ENCODE peak calls at places on chromosomes 3 and 15, in four cellular contexts. Y is H1, P is K562, T is HepG2. W is an unnamed sample.

GRCh38 chr3:53709856-53710674 is 136.2 kb downstream of the CHDH start:
- DNase-seq in T (peak; percentile 50), Y (peak; percentile 89), P (peak; percentile 64), W (no peak)

GRCh38 chr3:72997421-72997961 is 880 bp downstream of the PPP4R2 start:
- DNase-seq in P (no peak), T (peak; percentile 70), Y (no peak), W (no peak)

GRCh38 chr15:34865531-34865930 is 70.2 kb upstream of the ACTC1 start:
- DNase-seq in T (no peak), P (no peak), Y (no peak), W (no peak)

GRCh38 chr15:75920079-75920478 is 16.4 kb downstream of the FBXO22 start:
- DNase-seq in Y (no peak), T (peak; percentile 13), P (no peak), W (no peak)

GRCh38 chr3:170787464-170787863 is 82.5 kb downstream of the RPL22L1 start:
- DNase-seq in P (no peak), Y (no peak), T (no peak), W (no peak)

GRCh38 chr3:13120246-13120927 is 47.2 kb upstream of the IQSEC1 start:
- DNase-seq in T (no peak), P (no peak), Y (no peak), W (no peak)

GRCh38 chr3:149009732-149010131 is 18.4 kb downstream of the GYG1 start:
- DNase-seq in Y (no peak), T (no peak), P (no peak), W (no peak)

GRCh38 chr15:33932734-33933133 is 35.6 kb upstream of the CHRM5 start:
- DNase-seq in Y (no peak), T (no peak), P (no peak), W (no peak)

GRCh38 chr3:52678265-52678927 is 7.3 kb downstream of the PBRM1 start:
- DNase-seq in Y (no peak), P (no peak), T (no peak), W (no peak)

GRCh38 chr3:150292891-150293290 is 115.2 kb upstream of the TSC22D2 start:
- DNase-seq in P (no peak), T (no peak), Y (no peak), W (no peak)

GRCh38 chr15:52078876-52079700 is 33.5 kb downstream of the BCL2L10 start:
- DNase-seq in Y (peak; percentile 96), P (peak; percentile 70), T (peak; percentile 59), W (no peak)

GRCh38 chr15:61857169-61857829 is 202.9 kb downstream of the VPS13C start:
- DNase-seq in P (no peak), Y (no peak), T (no peak), W (no peak)

GRCh38 chr3:125107384-125107783 is 51.6 kb upstream of the HEG1 start:
- DNase-seq in Y (no peak), T (no peak), P (no peak), W (no peak)

GRCh38 chr15:90044916-90045371 is 43.8 kb downstream of the ZNF710 start:
- DNase-seq in T (no peak), P (no peak), Y (no peak), W (no peak)

GRCh38 chr3:126758019-126758418 is 54.0 kb downstream of the CHCHD6 start:
- DNase-seq in T (no peak), P (no peak), Y (no peak), W (no peak)

GRCh38 chr3:152538518-152538917 is 269.8 kb downstream of the MBNL1 start:
- DNase-seq in P (no peak), Y (no peak), T (no peak), W (no peak)

GRCh38 chr3:12944849-12945248 is 103.5 kb upstream of the RPL32 start:
- DNase-seq in P (no peak), T (no peak), Y (no peak), W (no peak)

GRCh38 chr3:46670891-46671427 is 22.5 kb downstream of the ALS2CL start:
- DNase-seq in P (no peak), T (no peak), Y (peak; percentile 41), W (no peak)

GRCh38 chr3:46668591-46668990 is 24.9 kb downstream of the ALS2CL start:
- DNase-seq in T (no peak), P (no peak), Y (no peak), W (no peak)

GRCh38 chr3:46670000-46670890 is 23.2 kb downstream of the ALS2CL start:
- DNase-seq in T (no peak), Y (peak; percentile 35), P (no peak), W (no peak)

GRCh38 chr3:46668116-46668515 is 25.4 kb downstream of the ALS2CL start:
- DNase-seq in T (no peak), P (no peak), Y (no peak), W (no peak)

DNA sequence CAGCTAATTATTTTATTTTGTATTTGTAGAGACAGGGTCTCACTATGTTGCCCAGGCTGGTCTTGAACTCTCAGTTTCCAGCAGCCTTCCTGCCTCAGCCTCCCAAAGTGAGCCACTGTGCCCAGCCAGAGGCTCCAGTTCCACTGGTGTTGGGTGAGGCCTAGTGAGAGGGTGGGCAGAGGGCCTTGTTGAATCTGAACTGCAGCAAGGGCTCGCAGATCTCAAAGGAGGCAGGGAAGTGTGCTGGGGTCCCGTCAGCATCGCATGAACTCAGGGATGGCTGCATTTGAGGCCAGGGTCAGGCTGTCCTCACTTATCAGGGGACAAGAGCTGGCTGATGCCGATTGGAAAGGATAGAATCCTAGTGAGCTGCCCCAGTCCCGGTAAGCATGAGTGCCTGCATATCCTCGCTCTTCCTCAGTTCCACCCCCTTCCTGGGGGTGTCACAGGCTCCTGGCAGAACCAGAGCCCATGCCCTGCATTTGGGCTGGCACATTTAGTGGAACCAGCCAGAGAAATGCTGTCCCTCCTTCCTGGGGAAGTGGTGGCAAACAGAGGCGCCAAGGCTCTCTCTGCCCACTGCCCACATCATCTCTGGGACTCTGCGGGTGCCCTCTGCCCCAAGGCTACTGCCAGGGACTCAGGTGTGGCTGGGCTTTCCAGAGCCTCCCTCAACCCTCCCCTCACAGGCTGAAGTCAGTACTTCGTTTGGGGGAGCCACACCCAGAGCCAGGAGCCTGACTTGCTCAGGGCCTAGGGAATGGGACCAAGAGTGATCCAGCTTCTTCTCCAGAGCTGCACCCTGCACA is 24.1 kb downstream of the ALS2CL start:
- DNase-seq in T (no peak), P (no peak), Y (peak; percentile 40), W (no peak)
- TF ChIP-seq KDM1A in T (no peak), P (no peak), Y (no peak), W (no peak)

GRCh38 chr15:45763170-45763869 is 128.5 kb downstream of the SQOR start:
- DNase-seq in Y (no peak), T (no peak), P (no peak), W (no peak)
- TF ChIP-seq EZH2 in Y (no peak), T (no peak), P (no peak), W (no peak)

GRCh38 chr15:38699633-38700230 is 135.1 kb upstream of the RASGRP1 start:
- DNase-seq in Y (peak; percentile 63), P (peak; percentile 74), T (peak; percentile 44), W (no peak)

GRCh38 chr15:38701134-38701533 is 136.5 kb upstream of the RASGRP1 start:
- DNase-seq in T (no peak), Y (no peak), P (no peak), W (no peak)

GRCh38 chr15:38705421-38706219 is 141.0 kb upstream of the RASGRP1 start:
- DNase-seq in P (no peak), Y (no peak), T (no peak), W (no peak)

GRCh38 chr15:38698215-38698614 is 133.6 kb upstream of the RASGRP1 start:
- DNase-seq in T (no peak), P (no peak), Y (no peak), W (no peak)

DNA sequence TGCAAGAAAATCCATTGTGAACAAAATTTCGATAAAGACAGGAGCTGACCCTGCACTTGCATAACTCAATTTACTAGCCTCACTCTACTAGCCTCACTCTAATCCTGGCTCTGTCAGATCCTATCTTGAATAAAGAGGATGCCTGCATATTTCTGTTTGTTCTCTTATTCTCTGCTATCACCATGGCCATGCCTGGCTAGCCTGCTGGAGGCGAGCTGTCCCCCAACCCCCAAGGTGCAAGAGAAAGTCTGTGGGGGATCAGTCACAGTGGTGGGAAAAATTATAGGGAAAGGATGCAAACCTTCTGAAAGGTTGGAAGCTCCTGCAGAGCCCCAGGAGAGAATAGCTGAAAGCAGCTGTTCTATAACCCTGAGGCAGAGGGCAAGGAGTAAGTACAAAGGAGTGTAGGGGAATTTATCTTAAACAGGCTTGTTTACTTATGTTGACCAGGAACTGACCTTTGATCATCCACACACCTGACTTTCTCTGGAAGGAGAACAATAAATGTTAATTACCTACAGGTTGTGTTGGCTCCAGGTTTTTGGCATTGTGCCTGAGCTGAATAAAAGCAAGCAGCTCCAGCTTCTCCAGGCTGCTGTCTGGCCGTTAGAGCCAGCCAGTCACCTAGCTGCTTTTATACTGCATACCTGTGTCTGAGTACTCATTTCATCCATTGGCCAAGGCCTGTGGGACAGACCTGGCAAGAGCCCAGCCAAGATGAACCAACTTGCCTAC is 137.7 kb upstream of the RASGRP1 start:
- DNase-seq in T (peak; percentile 44), P (no peak), Y (no peak), W (no peak)
- TF ChIP-seq SP1 in T (no peak), P (no peak), Y (peak; percentile 20), W (no peak)

GRCh38 chr3:46948830-46949671 is 27.5 kb downstream of the CCDC12 start:
- DNase-seq in T (peak; percentile 72), Y (no peak), P (no peak), W (no peak)
- TF ChIP-seq KDM1A in T (no peak), Y (no peak), P (peak; percentile 85), W (no peak)

GRCh38 chr3:71784914-71785593 is at the start of gene PROK2:
- DNase-seq in T (no peak), Y (peak; percentile 70), P (no peak), W (no peak)

GRCh38 chr3:71787851-71788405 is 3.0 kb upstream of the PROK2 start:
- DNase-seq in T (no peak), P (no peak), Y (no peak), W (no peak)

GRCh38 chr3:71784201-71784913 is 591 bp downstream of the PROK2 start:
- DNase-seq in P (no peak), T (no peak), Y (no peak), W (no peak)

GRCh38 chr3:71786551-71786950 is 1.6 kb upstream of the PROK2 start:
- DNase-seq in Y (no peak), P (no peak), T (no peak), W (no peak)

DNA sequence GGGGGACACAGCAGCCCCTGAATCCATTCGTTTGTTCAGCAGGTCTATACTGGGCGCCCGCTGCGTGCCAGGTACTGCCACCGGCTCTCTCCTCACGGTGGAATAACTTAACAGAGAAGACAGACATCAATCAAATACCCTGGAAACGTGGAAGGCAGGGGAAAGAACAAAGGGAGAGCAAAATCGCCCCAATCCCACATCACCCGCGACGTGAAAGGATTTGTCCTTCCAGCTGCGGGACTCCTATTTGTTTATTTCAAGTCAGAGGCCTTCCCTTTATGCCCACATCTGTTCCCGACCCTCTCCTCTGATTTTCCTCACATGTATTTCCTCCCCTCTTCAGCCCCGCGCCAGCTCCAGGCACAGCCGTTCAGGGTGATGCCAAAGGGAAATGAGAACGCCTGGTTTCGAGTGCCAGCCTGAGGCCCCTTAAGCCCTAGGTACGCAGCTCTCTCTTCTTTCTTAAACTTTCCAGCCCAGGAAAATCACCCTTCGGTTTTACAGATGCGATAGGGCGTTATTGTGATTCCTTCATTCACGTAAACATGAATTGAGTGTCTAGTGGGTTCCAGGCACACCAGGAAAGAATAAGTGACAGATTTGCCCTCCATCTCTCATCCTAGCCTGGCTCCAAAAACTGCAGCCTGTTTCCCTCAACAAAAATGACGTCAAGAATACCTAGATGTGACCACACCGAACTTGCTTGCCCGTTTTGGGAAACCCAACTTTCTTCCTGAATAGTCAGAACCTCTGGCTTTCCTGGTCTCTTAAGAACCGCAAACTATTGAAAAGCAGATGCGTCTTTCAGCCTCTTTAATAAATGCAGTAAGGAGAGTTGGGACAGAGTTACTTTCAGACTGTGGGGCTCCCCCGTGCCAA is 885 bp upstream of the PROK2 start:
- DNase-seq in T (no peak), P (no peak), Y (no peak), W (no peak)
- TF ChIP-seq EZH2 in T (peak; percentile 57), P (no peak), Y (peak; percentile 77), W (no peak)